ENCODE peak calls at places on chromosomes 6 and 20, in four cellular contexts. K is GM12878, H is HL-60, S is GM12891. F is an unnamed sample.

GRCh38 chr6:139147628-139148027 is 12.7 kb downstream of the HECA start:
- DNase-seq in K (no peak), H (no peak), S (no peak), F (no peak)

GRCh38 chr20:5529331-5530142 is 212.8 kb upstream of the PROKR2 start:
- DNase-seq in K (peak; percentile 26), H (peak; percentile 90), S (peak; percentile 25), F (peak; percentile 59)

GRCh38 chr6:136365781-136366354 is 76.2 kb upstream of the BCLAF1 start:
- DNase-seq in K (no peak), H (peak; percentile 94), S (no peak), F (no peak)

GRCh38 chr6:7899046-7899888 is 11.3 kb downstream of the TXNDC5 start:
- DNase-seq in K (no peak), H (no peak), S (no peak), F (peak; percentile 50)

GRCh38 chr6:20868397-20869185 is 334.3 kb downstream of the CDKAL1 start:
- DNase-seq in K (no peak), H (no peak), S (no peak), F (no peak)

GRCh38 chr6:4180653-4181255 is 45.4 kb upstream of the ECI2 start:
- DNase-seq in K (no peak), H (no peak), S (no peak), F (peak; percentile 56)

GRCh38 chr6:1053587-1053986 is 258.3 kb upstream of the FOXQ1 start:
- DNase-seq in K (no peak), H (no peak), S (no peak), F (no peak)

GRCh38 chr6:118709859-118710350 is 58.5 kb upstream of the CEP85L start:
- DNase-seq in K (peak; percentile 85), H (no peak), S (peak; percentile 41), F (peak; percentile 77)

GRCh38 chr6:154457881-154458284 is 52.6 kb downstream of the CNKSR3 start:
- DNase-seq in K (no peak), H (no peak), S (no peak), F (no peak)

GRCh38 chr6:79135973-79136470 is 58.0 kb upstream of the PHIP start:
- DNase-seq in K (no peak), H (no peak), S (no peak), F (no peak)

GRCh38 chr6:3359091-3359752 is 97.6 kb downstream of the SLC22A23 start:
- DNase-seq in K (no peak), H (no peak), S (no peak), F (no peak)

GRCh38 chr20:3452127-3452526 is 18.7 kb upstream of the ATRN start:
- DNase-seq in K (no peak), H (no peak), S (no peak), F (no peak)

GRCh38 chr6:111253999-111254778 is 166.9 kb downstream of the SLC16A10 start:
- DNase-seq in K (no peak), H (no peak), S (no peak), F (no peak)

GRCh38 chr6:69729870-69730449 is 66.8 kb downstream of the LMBRD1 start:
- DNase-seq in K (no peak), H (no peak), S (no peak), F (no peak)

GRCh38 chr20:3222635-3223600 is 13.6 kb downstream of the ITPA start:
- DNase-seq in K (no peak), H (no peak), S (peak; percentile 76), F (no peak)

GRCh38 chr6:2866183-2866846 is 24.7 kb upstream of the SERPINB1 start:
- DNase-seq in K (peak; percentile 76), H (no peak), S (no peak), F (no peak)

GRCh38 chr6:17311595-17312311 is 30.6 kb downstream of the RBM24 start:
- DNase-seq in K (no peak), H (no peak), S (no peak), F (peak; percentile 38)

GRCh38 chr20:16712541-16712947 is 17.3 kb upstream of the SNRPB2 start:
- DNase-seq in K (no peak), H (peak; percentile 61), S (no peak), F (no peak)

GRCh38 chr6:100538086-100538485 is 73.4 kb upstream of the SIM1 start:
- DNase-seq in K (no peak), H (no peak), S (no peak), F (no peak)

GRCh38 chr6:156698239-156699016 is 78.8 kb upstream of the ARID1B start:
- DNase-seq in K (peak; percentile 97), H (no peak), S (no peak), F (no peak)

GRCh38 chr20:24027229-24027628 is 38.6 kb upstream of the GGTLC1 start:
- DNase-seq in K (peak; percentile 2), H (peak; percentile 25), S (no peak), F (no peak)

GRCh38 chr6:161104966-161105365 is 113.4 kb downstream of the MAP3K4 start:
- DNase-seq in K (no peak), H (no peak), S (no peak), F (no peak)

GRCh38 chr20:34703573-34704176 is 469 bp upstream of the TP53INP2 start:
- DNase-seq in K (no peak), H (no peak), S (no peak), F (no peak)

GRCh38 chr6:11822346-11822745 is 43.7 kb upstream of the ADTRP start:
- DNase-seq in K (no peak), H (no peak), S (no peak), F (no peak)

GRCh38 chr6:142760152-142760551 is 184.8 kb downstream of the HIVEP2 start:
- DNase-seq in K (no peak), H (no peak), S (no peak), F (no peak)

GRCh38 chr20:5205348-5206210 is 78.8 kb downstream of the CDS2 start:
- DNase-seq in K (no peak), H (peak; percentile 79), S (peak; percentile 62), F (peak; percentile 66)

GRCh38 chr6:143232849-143233248 is 172.2 kb downstream of the AIG1 start:
- DNase-seq in K (peak; percentile 2), H (peak; percentile 40), S (peak; percentile 16), F (peak; percentile 58)

GRCh38 chr6:109793793-109794192 is 102.7 kb downstream of the FIG4 start:
- DNase-seq in K (no peak), H (no peak), S (no peak), F (peak; percentile 16)

GRCh38 chr20:10637062-10637559 is 36.7 kb downstream of the JAG1 start:
- DNase-seq in K (no peak), H (peak; percentile 28), S (no peak), F (no peak)

GRCh38 chr6:77926198-77926752 is 273.4 kb downstream of the MEI4 start:
- DNase-seq in K (no peak), H (no peak), S (no peak), F (no peak)

GRCh38 chr6:7640607-7641577 is 50.9 kb downstream of the SNRNP48 start:
- DNase-seq in K (no peak), H (no peak), S (no peak), F (no peak)

GRCh38 chr6:101398716-101399626 is 5.5 kb downstream of the GRIK2 start:
- DNase-seq in K (no peak), H (no peak), S (no peak), F (no peak)

GRCh38 chr6:75156186-75156878 is 49.5 kb downstream of the COL12A1 start:
- DNase-seq in K (no peak), H (no peak), S (no peak), F (no peak)

GRCh38 chr6:71079707-71080106 is 122.8 kb upstream of the B3GAT2 start:
- DNase-seq in K (no peak), H (no peak), S (no peak), F (no peak)

GRCh38 chr20:23631981-23632710 is 5.6 kb downstream of the CST3 start:
- DNase-seq in K (no peak), H (no peak), S (no peak), F (no peak)

GRCh38 chr20:23127506-23128279 is 41.6 kb upstream of the CD93 start:
- DNase-seq in K (no peak), H (no peak), S (no peak), F (no peak)

GRCh38 chr6:187252-187840 is 104.9 kb upstream of the DUSP22 start:
- DNase-seq in K (no peak), H (no peak), S (no peak), F (no peak)

GRCh38 chr20:62622877-62623487 is 19.3 kb upstream of the SLCO4A1 start:
- DNase-seq in K (no peak), H (no peak), S (no peak), F (no peak)

GRCh38 chr6:167932468-167933276 is 64.8 kb upstream of the KIF25 start:
- DNase-seq in K (no peak), H (no peak), S (no peak), F (no peak)

GRCh38 chr6:167933290-167933689 is 64.2 kb upstream of the KIF25 start:
- DNase-seq in K (no peak), H (no peak), S (no peak), F (no peak)

GRCh38 chr6:167927246-167927645 is 70.2 kb upstream of the KIF25 start:
- DNase-seq in K (no peak), H (no peak), S (no peak), F (no peak)

GRCh38 chr6:167928111-167928510 is 69.4 kb upstream of the KIF25 start:
- DNase-seq in K (no peak), H (no peak), S (no peak), F (no peak)

DNA sequence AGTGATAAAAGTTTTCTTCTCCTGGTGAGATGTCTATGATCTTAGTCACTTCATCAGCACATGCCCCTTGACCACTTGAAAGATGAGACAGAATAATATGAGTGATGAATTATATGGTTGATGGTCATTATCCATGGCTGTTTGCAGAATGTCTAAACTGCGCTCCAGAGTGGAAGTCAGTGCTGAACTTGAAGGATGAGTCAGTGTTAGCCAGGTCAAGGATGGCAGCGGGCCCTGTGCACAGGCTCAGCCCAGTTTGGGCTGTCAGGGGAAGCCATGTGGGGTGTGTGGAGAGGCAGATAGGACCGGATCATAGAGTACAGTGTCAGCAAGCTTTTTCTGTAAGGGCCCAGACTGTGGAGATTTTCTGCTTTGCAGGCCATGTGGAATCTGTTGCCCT is 67.2 kb upstream of the KIF25 start:
- DNase-seq in K (no peak), H (no peak), S (no peak), F (no peak)
- TF ChIP-seq SPI1 in K (no peak), H (no peak), S (no peak), F (no peak)

GRCh38 chr6:85494551-85495337 is 44.9 kb downstream of the NT5E start:
- DNase-seq in K (no peak), H (no peak), S (no peak), F (no peak)
- TF ChIP-seq SPI1 in K (no peak), H (no peak), S (no peak), F (no peak)

DNA sequence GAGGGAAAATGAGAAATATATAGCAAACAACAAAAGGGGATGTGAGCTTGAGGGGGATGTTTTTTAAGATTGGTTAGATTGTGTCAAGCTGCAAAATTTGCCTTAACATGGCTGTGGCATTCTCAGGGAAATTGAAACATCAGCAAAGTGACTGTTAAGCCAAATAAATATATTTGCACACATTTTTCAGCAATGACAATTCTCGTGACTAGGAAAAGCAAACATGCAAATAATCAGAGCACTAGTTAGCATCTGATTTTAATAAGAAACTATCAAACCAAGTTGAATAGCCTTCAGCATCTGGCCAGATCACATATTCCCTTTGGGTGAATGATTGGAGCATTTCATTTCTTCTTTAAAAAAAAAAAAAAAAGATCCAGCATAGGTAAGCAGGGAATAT is 262.7 kb downstream of the TBC1D7 start:
- DNase-seq in K (no peak), H (no peak), S (no peak), F (no peak)
- TF ChIP-seq SPI1 in K (no peak), H (no peak), S (no peak), F (no peak)

DNA sequence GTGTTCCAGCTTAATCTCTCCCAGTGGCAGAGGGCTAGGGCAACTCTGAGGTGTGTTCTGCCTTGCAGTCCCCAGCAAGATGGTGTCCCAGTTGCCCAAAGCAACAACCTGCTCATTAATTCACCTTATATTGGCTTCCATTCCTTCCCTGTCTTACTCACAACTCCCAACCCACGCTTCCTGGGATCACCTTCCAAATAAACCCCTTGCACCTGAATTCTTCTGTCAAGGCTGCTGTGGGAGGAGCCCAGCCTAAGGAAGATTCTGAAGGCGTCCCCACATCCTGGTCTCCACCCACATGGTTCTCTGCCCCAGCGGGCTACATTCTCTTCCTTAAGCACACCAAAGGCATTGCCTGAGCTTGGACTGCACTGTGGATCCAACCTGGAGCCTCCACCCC is 116.6 kb upstream of the MAFB start:
- DNase-seq in K (no peak), H (no peak), S (no peak), F (no peak)
- TF ChIP-seq SPI1 in K (no peak), H (no peak), S (no peak), F (no peak)